ENCODE peak calls at places on chromosomes 1 and 21, in six cellular contexts. O is fibroblast of pulmonary artery, L is BJ, B is fibroblast of mammary gland, D is vagina, E is neural crest cell. M is an unnamed sample.

GRCh38 chr1:150578278-150579109 is 916 bp downstream of the MCL1 start:
- DNase-seq in B (peak), O (peak), E (no peak), L (peak), D (no peak), M (peak)

GRCh38 chr1:42258218-42258617 is 76.8 kb downstream of the FOXJ3 start:
- DNase-seq in B (no peak), O (no peak), D (no peak), E (no peak), L (no peak), M (no peak)

GRCh38 chr1:211133393-211133840 is 531 bp downstream of the KCNH1 start:
- DNase-seq in B (no peak), E (peak), D (no peak), O (no peak), L (no peak), M (no peak)

GRCh38 chr1:23751050-23751814 is 8.0 kb downstream of the ELOA start:
- DNase-seq in B (peak), D (no peak), E (peak), O (peak), L (no peak), M (peak)

GRCh38 chr1:53678507-53678906 is 60.5 kb downstream of the GLIS1 start:
- DNase-seq in D (no peak), B (no peak), O (no peak), E (no peak), L (no peak), M (no peak)

GRCh38 chr1:1337793-1338147 is 6.7 kb downstream of the TAS1R3 start:
- DNase-seq in L (no peak), E (no peak), O (no peak), B (no peak), D (no peak), M (no peak)

GRCh38 chr1:57616906-57617305 is 193.0 kb upstream of the DAB1 start:
- DNase-seq in L (no peak), E (no peak), D (no peak), B (no peak), O (no peak), M (no peak)

GRCh38 chr1:24327886-24328285 is 8.7 kb downstream of the GRHL3 start:
- DNase-seq in B (no peak), O (no peak), E (no peak), D (no peak), L (no peak), M (no peak)

GRCh38 chr1:152479792-152480595 is 30.6 kb upstream of the LCE5A start:
- DNase-seq in D (no peak), E (no peak), B (peak), O (peak), L (no peak), M (peak)

GRCh38 chr1:94047914-94048313 is 73.0 kb downstream of the ABCA4 start:
- DNase-seq in L (no peak), B (no peak), O (no peak), D (no peak), E (no peak), M (no peak)

GRCh38 chr1:160309183-160309535 is 24.2 kb upstream of the PEX19 start:
- DNase-seq in O (peak), L (no peak), B (peak), D (no peak), E (no peak), M (peak)

GRCh38 chr21:45390121-45390751 is 14.7 kb upstream of the COL18A1 start:
- DNase-seq in L (no peak), E (no peak), O (no peak), D (no peak), B (no peak), M (no peak)

GRCh38 chr1:173266845-173267244 is 59.7 kb upstream of the TNFSF4 start:
- DNase-seq in D (no peak), E (no peak), L (no peak), O (no peak), B (peak), M (no peak)

GRCh38 chr1:53138991-53139884 is 3.2 kb downstream of the SLC1A7 start:
- DNase-seq in L (no peak), O (no peak), B (no peak), D (peak), E (no peak), M (no peak)

GRCh38 chr1:200951016-200951415 is 56.3 kb downstream of the INAVA start:
- DNase-seq in L (no peak), O (no peak), D (no peak), B (peak), E (no peak), M (no peak)

GRCh38 chr1:53271446-53272090 is 33.2 kb upstream of the MAGOH start:
- DNase-seq in L (no peak), D (no peak), B (no peak), O (no peak), E (no peak), M (no peak)

GRCh38 chr1:87072431-87072830 is 158.0 kb downstream of the HS2ST1 start:
- DNase-seq in B (no peak), E (no peak), D (no peak), O (no peak), L (no peak), M (no peak)

GRCh38 chr1:204249736-204250427 is 36.1 kb upstream of the GOLT1A start:
- DNase-seq in B (no peak), O (no peak), E (no peak), D (no peak), L (no peak), M (no peak)

GRCh38 chr1:171581226-171581625 is 40.8 kb upstream of the MYOCOS start:
- DNase-seq in E (no peak), D (no peak), L (no peak), O (no peak), B (no peak), M (no peak)

GRCh38 chr1:197862221-197862620 is 40.2 kb upstream of the C1orf53 start:
- DNase-seq in L (no peak), B (no peak), D (no peak), O (no peak), E (no peak), M (no peak)

DNA sequence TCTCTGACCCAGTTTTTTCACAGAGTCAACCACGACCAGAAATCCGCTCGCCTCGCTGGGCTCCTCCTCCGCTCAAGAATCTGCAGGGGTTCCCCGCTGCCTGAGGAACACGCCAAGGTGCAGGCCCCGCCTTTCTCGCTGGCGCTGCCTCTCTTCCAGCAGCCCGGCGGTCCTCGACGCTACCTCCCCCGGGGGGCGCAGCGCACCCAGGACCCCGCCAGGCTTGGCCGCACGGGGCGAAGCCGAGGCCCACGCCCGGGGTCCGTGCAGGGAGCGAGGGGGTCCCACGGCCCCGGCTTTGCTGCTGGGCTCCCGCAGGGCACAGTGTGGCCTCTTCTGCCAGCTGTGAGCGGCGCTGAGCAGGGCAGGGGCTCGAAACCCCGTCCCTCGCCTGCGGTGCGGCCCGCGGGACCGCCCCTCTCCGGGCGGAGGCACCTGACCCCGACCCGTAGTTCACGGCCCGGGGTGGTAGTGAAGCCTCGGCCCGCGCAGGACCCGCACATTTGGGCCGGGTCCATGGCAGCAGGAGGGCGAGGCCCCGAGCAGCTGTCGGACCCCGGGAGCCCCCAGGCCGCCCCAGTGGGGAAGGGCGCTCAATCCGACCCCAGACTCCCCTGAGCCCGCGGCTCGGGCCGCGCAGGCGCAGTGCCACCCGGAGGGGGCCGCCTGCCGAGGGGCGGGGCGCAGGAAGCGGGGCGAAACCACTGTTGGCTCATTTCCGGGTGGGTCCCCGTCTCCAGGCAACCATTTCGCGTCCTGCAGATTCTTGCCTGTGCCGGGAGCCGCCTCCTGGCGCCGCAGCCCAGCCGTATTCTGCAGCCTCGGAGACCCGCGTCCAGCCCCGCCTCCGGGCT is 10.0 kb upstream of the MMEL1 start:
- DNase-seq in L (peak), E (peak), D (no peak), B (peak), O (peak), M (peak)
- TF ChIP-seq CTCF in L (peak), E (peak), D (no peak), B (no peak), O (peak), M (no peak)

GRCh38 chr1:156053770-156054499 is at the start of gene UBQLN4:
- DNase-seq in O (peak), B (peak), D (no peak), E (peak), L (no peak), M (peak)
- TF ChIP-seq CTCF in O (peak), B (peak), D (no peak), E (peak), L (peak), M (peak)

GRCh38 chr1:220353229-220354012 is 81.2 kb upstream of the RAB3GAP2 start:
- DNase-seq in D (no peak), E (no peak), O (no peak), L (no peak), B (no peak), M (no peak)
- TF ChIP-seq CTCF in D (no peak), E (no peak), O (no peak), L (no peak), B (no peak), M (peak)

GRCh38 chr1:110471131-110471530 is 20.2 kb downstream of the PROK1 start:
- DNase-seq in D (no peak), E (no peak), L (no peak), B (no peak), O (no peak), M (no peak)
- TF ChIP-seq CTCF in D (no peak), E (no peak), L (no peak), B (peak), O (no peak), M (no peak)

GRCh38 chr1:6183520-6183989 is 3.4 kb upstream of the CHD5 start:
- DNase-seq in D (no peak), E (no peak), O (no peak), L (no peak), B (no peak), M (peak)
- TF ChIP-seq CTCF in D (no peak), E (peak), O (peak), L (no peak), B (no peak), M (no peak)

GRCh38 chr1:54865238-54866073 is 21.5 kb downstream of the DHCR24 start:
- DNase-seq in D (peak), E (no peak), B (no peak), O (no peak), L (no peak), M (no peak)
- TF ChIP-seq CTCF in D (no peak), E (no peak), B (no peak), O (no peak), L (no peak), M (no peak)

DNA sequence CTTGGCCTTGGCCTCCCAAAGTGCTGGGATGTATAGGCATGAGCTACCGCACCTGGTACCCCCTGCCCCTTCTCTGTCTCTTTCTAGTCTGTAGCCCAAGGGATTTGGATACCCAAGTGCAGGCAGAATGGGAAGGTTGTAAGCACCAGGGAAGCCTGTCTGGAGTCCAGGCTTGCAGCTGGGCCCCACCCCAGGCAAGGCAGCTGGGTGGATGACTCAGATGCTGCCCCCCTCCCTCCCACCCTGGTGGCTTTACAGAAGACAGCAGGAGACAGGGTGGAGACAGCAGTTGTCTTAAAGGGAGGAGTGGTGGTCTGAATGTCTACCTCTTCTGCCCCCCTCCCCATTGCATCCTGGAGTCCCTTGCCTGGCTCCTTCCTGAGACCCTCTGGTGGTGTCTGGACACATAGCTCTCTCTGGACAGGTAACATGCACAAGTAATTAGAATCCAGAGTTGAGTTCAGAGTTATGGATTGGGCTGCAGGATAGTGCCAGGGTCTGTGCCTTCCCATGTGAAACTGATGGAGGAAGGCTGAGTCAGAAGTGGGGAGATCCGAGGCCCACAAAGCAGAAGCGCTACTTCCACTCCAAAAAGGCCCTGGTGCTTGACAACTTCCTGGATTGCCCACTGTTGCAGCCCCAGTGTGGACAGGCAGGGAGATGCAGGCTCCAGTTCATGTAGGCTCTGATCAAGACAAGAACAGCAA is 5.1 kb downstream of the LMNA start:
- DNase-seq in O (peak), L (no peak), E (no peak), D (no peak), B (peak), M (peak)
- TF ChIP-seq CTCF in O (no peak), L (peak), E (no peak), D (no peak), B (peak), M (peak)

GRCh38 chr1:65420590-65421340 is at the start of the genes LEPR and LEPROT:
- DNase-seq in L (peak), B (no peak), E (no peak), D (peak), O (no peak), M (no peak)
- TF ChIP-seq CTCF in L (no peak), B (no peak), E (no peak), D (no peak), O (no peak), M (no peak)

DNA sequence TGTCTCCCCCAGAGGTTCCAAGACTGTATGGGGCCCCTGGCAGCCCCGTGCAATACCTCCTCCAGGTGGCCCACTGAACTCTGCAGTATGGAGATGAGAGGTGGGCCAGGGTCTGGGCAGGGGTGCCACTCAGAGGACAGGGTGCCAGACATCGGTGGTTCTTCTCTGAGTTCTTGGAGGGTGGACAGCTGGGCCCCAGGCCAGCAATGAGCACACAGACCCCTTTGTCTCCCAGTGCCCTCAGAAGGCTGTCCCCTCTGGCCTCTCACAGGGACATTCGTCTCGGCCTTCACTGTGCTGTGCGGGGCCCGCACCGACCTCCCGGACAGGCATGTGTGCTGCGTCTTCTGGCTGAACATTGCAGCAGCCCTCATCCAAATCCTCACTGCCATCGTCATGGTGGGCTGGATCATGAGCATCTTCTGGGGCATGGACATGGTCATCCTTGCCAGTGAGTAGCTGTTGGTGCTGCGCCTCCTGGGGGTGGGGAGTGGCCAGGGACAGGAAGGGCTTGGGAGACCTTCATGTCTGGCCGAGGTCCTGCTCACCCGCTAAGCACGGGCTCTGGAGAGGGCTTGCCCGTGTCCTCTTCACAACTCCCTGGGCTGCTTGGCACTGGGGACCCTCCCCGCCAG is 48.1 kb downstream of the STUM start:
- DNase-seq in L (no peak), O (no peak), B (no peak), E (no peak), D (no peak), M (no peak)
- TF ChIP-seq CTCF in L (no peak), O (no peak), B (no peak), E (no peak), D (no peak), M (no peak)